ENCODE peak calls at places on chromosomes 6 and 20, in five cellular contexts. One of them, this sample, is unnamed.
A peak's percentile ranks its signal among the peaks of the same experiment; 100 is the strongest.

GRCh38 chr6:102085257-102085656 is 691.7 kb downstream of the GRIK2 start:
- DNase-seq in CD14-positive monocyte: no peak
- DNase-seq in WTC11: no peak
- DNase-seq in stomach: no peak
- DNase-seq in mammary epithelial cell: no peak
- DNase-seq in this sample: no peak

GRCh38 chr6:27091661-27092315 is 155.7 kb upstream of the PRSS16 start:
- DNase-seq in CD14-positive monocyte: no peak
- DNase-seq in stomach: no peak
- DNase-seq in mammary epithelial cell: peak; percentile 88
- DNase-seq in WTC11: peak; percentile 41
- DNase-seq in this sample: no peak

GRCh38 chr6:37550436-37550835 is 50.7 kb upstream of the CCDC167 start:
- DNase-seq in WTC11: no peak
- DNase-seq in CD14-positive monocyte: no peak
- DNase-seq in stomach: no peak
- DNase-seq in mammary epithelial cell: no peak
- DNase-seq in this sample: no peak

GRCh38 chr6:152173321-152173720 is 365.8 kb downstream of the ESR1 start:
- DNase-seq in CD14-positive monocyte: no peak
- DNase-seq in mammary epithelial cell: no peak
- DNase-seq in stomach: no peak
- DNase-seq in WTC11: no peak
- DNase-seq in this sample: no peak

GRCh38 chr20:20487811-20488210 is 119.9 kb downstream of the INSM1 start:
- DNase-seq in WTC11: no peak
- DNase-seq in mammary epithelial cell: peak; percentile 81
- DNase-seq in CD14-positive monocyte: no peak
- DNase-seq in stomach: no peak
- DNase-seq in this sample: no peak

GRCh38 chr6:10409766-10410209 is 5.1 kb downstream of the TFAP2A start:
- DNase-seq in CD14-positive monocyte: no peak
- DNase-seq in stomach: no peak
- DNase-seq in mammary epithelial cell: peak; percentile 33
- DNase-seq in WTC11: no peak
- DNase-seq in this sample: no peak

GRCh38 chr20:53751394-53752368 is 158.0 kb upstream of the ZNF217 start:
- DNase-seq in stomach: peak; percentile 24
- DNase-seq in WTC11: no peak
- DNase-seq in mammary epithelial cell: no peak
- DNase-seq in CD14-positive monocyte: no peak
- DNase-seq in this sample: no peak

GRCh38 chr6:136696238-136696637 is 96.0 kb downstream of the MAP3K5 start:
- DNase-seq in mammary epithelial cell: peak; percentile 61
- DNase-seq in stomach: no peak
- DNase-seq in CD14-positive monocyte: no peak
- DNase-seq in WTC11: no peak
- DNase-seq in this sample: no peak

GRCh38 chr6:99241905-99242534 is 107.5 kb downstream of the FAXC start:
- DNase-seq in mammary epithelial cell: peak; percentile 35
- DNase-seq in CD14-positive monocyte: no peak
- DNase-seq in WTC11: peak; percentile 37
- DNase-seq in stomach: peak; percentile 34
- DNase-seq in this sample: no peak

GRCh38 chr20:38617011-38617829 is 15.6 kb downstream of the ARHGAP40 start:
- DNase-seq in CD14-positive monocyte: no peak
- DNase-seq in WTC11: peak; percentile 35
- DNase-seq in mammary epithelial cell: peak; percentile 82
- DNase-seq in stomach: no peak
- DNase-seq in this sample: no peak

GRCh38 chr6:116476021-116476678 is 15.0 kb downstream of the CALHM6 start:
- DNase-seq in CD14-positive monocyte: peak; percentile 54
- DNase-seq in WTC11: no peak
- DNase-seq in mammary epithelial cell: no peak
- DNase-seq in stomach: no peak
- DNase-seq in this sample: no peak

GRCh38 chr6:20166226-20166625 is 46.0 kb downstream of the MBOAT1 start:
- DNase-seq in CD14-positive monocyte: no peak
- DNase-seq in WTC11: no peak
- DNase-seq in mammary epithelial cell: no peak
- DNase-seq in stomach: no peak
- DNase-seq in this sample: no peak

GRCh38 chr6:24721461-24722215 is 2.7 kb upstream of the C6orf62 start:
- DNase-seq in CD14-positive monocyte: peak; percentile 78
- DNase-seq in stomach: peak; percentile 87
- DNase-seq in mammary epithelial cell: no peak
- DNase-seq in WTC11: no peak
- DNase-seq in this sample: no peak

GRCh38 chr6:4128072-4128471 is 7.3 kb downstream of the ECI2 start:
- DNase-seq in WTC11: no peak
- DNase-seq in CD14-positive monocyte: no peak
- DNase-seq in stomach: no peak
- DNase-seq in mammary epithelial cell: no peak
- DNase-seq in this sample: no peak

GRCh38 chr6:37826188-37826587 is 6.7 kb downstream of the ZFAND3 start:
- DNase-seq in WTC11: no peak
- DNase-seq in mammary epithelial cell: no peak
- DNase-seq in CD14-positive monocyte: no peak
- DNase-seq in stomach: no peak
- DNase-seq in this sample: no peak

GRCh38 chr20:40814328-40814960 is 125.4 kb upstream of the MAFB start:
- DNase-seq in CD14-positive monocyte: no peak
- DNase-seq in mammary epithelial cell: no peak
- DNase-seq in WTC11: no peak
- DNase-seq in stomach: no peak
- DNase-seq in this sample: peak; percentile 73

GRCh38 chr6:134853111-134854055 is 96.5 kb downstream of the ALDH8A1 start:
- DNase-seq in CD14-positive monocyte: no peak
- DNase-seq in mammary epithelial cell: peak; percentile 64
- DNase-seq in WTC11: no peak
- DNase-seq in stomach: no peak
- DNase-seq in this sample: no peak

GRCh38 chr6:130282234-130282995 is 59.7 kb upstream of the SAMD3 start:
- DNase-seq in mammary epithelial cell: peak; percentile 8
- DNase-seq in CD14-positive monocyte: no peak
- DNase-seq in WTC11: no peak
- DNase-seq in stomach: no peak
- DNase-seq in this sample: no peak

GRCh38 chr6:107991061-107991460 is 33.1 kb upstream of the SEC63 start:
- DNase-seq in WTC11: no peak
- DNase-seq in CD14-positive monocyte: no peak
- DNase-seq in mammary epithelial cell: peak; percentile 69
- DNase-seq in stomach: no peak
- DNase-seq in this sample: no peak

GRCh38 chr6:109788687-109789086 is 97.6 kb downstream of the FIG4 start:
- DNase-seq in mammary epithelial cell: no peak
- DNase-seq in CD14-positive monocyte: no peak
- DNase-seq in stomach: no peak
- DNase-seq in WTC11: no peak
- DNase-seq in this sample: no peak

GRCh38 chr20:13428684-13429083 is 207.6 kb downstream of the ISM1 start:
- DNase-seq in mammary epithelial cell: no peak
- DNase-seq in WTC11: no peak
- DNase-seq in CD14-positive monocyte: no peak
- DNase-seq in stomach: no peak
- DNase-seq in this sample: no peak

GRCh38 chr6:71134929-71135642 is 153.5 kb upstream of the OGFRL1 start:
- DNase-seq in mammary epithelial cell: no peak
- DNase-seq in stomach: no peak
- DNase-seq in WTC11: no peak
- DNase-seq in CD14-positive monocyte: no peak
- DNase-seq in this sample: no peak

GRCh38 chr6:119116712-119117281 is 38.3 kb upstream of the FAM184A start:
- DNase-seq in stomach: no peak
- DNase-seq in WTC11: peak; percentile 35
- DNase-seq in mammary epithelial cell: no peak
- DNase-seq in CD14-positive monocyte: no peak
- DNase-seq in this sample: no peak

GRCh38 chr20:33071198-33071597 is 8.2 kb upstream of the BPIFB4 start:
- DNase-seq in stomach: no peak
- DNase-seq in CD14-positive monocyte: no peak
- DNase-seq in WTC11: no peak
- DNase-seq in mammary epithelial cell: no peak
- DNase-seq in this sample: no peak
- TF ChIP-seq CTCF in stomach: no peak
- TF ChIP-seq CTCF in CD14-positive monocyte: no peak
- TF ChIP-seq CTCF in WTC11: no peak
- TF ChIP-seq CTCF in mammary epithelial cell: no peak
- TF ChIP-seq CTCF in this sample: no peak

DNA sequence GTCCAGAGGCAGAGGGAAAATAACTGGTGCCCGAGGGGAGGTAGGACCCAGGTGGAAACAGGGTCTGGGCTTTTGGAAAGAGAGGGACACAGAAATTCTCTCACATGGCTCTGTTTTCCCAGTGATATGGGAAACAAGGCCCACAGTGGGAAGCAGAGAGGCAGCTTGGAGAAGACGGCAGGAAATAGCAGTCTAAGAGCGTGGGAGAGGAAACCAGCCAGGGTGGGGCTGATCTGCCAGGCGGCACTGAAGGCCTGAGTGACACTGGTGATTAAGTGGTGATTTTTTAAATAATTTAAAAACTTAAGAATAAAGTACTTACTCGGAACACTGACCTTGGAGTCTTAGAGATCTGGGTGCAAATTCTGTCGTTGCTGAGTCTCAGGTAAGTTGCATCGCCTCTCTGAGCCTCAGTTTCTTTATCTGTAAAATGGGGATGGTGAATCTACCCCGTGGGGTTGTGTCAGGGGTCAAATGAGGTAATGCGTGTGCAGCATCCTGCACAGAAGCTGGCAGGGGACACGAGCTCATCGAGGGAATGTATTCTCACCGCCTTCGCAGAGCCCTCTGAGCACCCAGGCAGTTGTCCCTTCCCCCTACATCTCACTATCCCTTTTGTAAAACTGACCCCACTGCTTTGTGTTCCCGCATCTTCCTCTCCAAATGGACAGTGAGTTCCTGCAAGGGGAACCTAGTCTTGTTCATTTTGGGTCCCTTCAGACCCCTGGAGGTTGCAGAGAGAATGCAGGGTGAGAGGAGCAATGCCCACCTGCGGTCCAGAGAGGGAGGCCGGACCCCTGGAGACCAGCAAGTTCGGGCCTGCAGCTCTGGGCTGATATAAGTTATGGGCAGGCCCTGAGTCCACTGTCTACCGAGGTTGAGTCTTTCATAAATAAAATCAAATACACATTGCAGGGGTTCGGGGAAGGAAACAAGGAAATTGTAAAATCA is 228.6 kb upstream of the PMEPA1 start:
- DNase-seq in mammary epithelial cell: no peak
- DNase-seq in stomach: no peak
- DNase-seq in CD14-positive monocyte: no peak
- DNase-seq in WTC11: no peak
- DNase-seq in this sample: no peak
- TF ChIP-seq CTCF in mammary epithelial cell: no peak
- TF ChIP-seq CTCF in stomach: no peak
- TF ChIP-seq CTCF in CD14-positive monocyte: no peak
- TF ChIP-seq CTCF in WTC11: no peak
- TF ChIP-seq CTCF in this sample: no peak

GRCh38 chr6:32602403-32602802 is 12.8 kb upstream of the HLA-DRB1 start:
- DNase-seq in stomach: no peak
- DNase-seq in WTC11: no peak
- DNase-seq in CD14-positive monocyte: no peak
- DNase-seq in mammary epithelial cell: no peak
- DNase-seq in this sample: no peak

GRCh38 chr6:32607263-32607987 is 17.8 kb upstream of the HLA-DRB1 start:
- DNase-seq in stomach: no peak
- DNase-seq in WTC11: no peak
- DNase-seq in CD14-positive monocyte: peak; percentile 44
- DNase-seq in mammary epithelial cell: no peak
- DNase-seq in this sample: no peak

GRCh38 chr6:32607988-32608298 is 18.3 kb upstream of the HLA-DRB1 start:
- DNase-seq in stomach: no peak
- DNase-seq in mammary epithelial cell: no peak
- DNase-seq in WTC11: no peak
- DNase-seq in CD14-positive monocyte: no peak
- DNase-seq in this sample: no peak

GRCh38 chr6:32604434-32604877 is 14.8 kb upstream of the HLA-DRB1 start:
- DNase-seq in mammary epithelial cell: peak; percentile 36
- DNase-seq in stomach: no peak
- DNase-seq in CD14-positive monocyte: no peak
- DNase-seq in WTC11: no peak
- DNase-seq in this sample: no peak

DNA sequence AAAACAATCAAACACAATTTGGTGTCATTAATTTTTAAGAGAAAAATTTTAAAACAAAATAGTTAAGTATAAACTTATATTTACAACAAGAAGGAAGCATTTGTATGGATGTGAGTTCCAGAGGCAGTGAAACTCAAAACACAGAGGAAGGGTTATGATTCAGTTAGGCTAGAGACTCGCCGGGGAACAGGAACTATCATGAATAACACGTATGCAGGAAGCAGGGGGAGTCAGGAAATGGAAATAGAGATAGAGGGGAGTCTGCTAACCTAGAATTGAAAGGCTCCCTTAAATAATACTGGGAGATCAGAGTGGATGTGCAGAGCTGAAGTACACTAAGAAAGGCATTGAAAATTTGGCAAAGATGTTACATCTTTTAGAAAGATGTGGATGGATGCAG is 14.2 kb upstream of the HLA-DRB1 start:
- DNase-seq in CD14-positive monocyte: no peak
- DNase-seq in stomach: no peak
- DNase-seq in WTC11: no peak
- DNase-seq in mammary epithelial cell: no peak
- DNase-seq in this sample: no peak
- TF ChIP-seq CTCF in CD14-positive monocyte: no peak
- TF ChIP-seq CTCF in stomach: no peak
- TF ChIP-seq CTCF in WTC11: no peak
- TF ChIP-seq CTCF in mammary epithelial cell: no peak
- TF ChIP-seq CTCF in this sample: no peak

GRCh38 chr6:142478117-142478516 is 176.3 kb downstream of the ADGRG6 start:
- DNase-seq in CD14-positive monocyte: peak; percentile 53
- DNase-seq in stomach: no peak
- DNase-seq in WTC11: no peak
- DNase-seq in mammary epithelial cell: peak; percentile 44
- DNase-seq in this sample: no peak
- TF ChIP-seq CTCF in CD14-positive monocyte: no peak
- TF ChIP-seq CTCF in stomach: no peak
- TF ChIP-seq CTCF in WTC11: no peak
- TF ChIP-seq CTCF in mammary epithelial cell: no peak
- TF ChIP-seq CTCF in this sample: no peak

DNA sequence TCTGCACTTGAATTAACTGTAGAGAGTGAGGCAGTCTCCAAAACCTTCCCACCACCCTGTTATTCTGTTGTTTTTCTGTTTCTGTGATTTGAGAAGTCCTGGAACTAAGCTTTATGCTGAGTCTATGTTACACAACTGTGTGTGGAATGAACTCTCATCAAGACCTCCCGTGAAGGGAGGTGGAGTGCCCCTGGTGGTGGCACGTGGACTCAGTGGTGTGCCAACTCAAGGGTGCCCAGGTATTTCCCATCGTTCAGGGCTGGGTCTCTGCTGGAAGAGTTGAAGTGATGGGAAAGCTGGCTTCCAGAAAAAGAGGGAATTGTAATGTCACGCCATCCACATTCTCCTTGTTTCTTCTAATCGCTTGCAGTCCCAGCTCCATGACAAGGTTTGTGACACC is 374.2 kb downstream of the SMOC2 start:
- DNase-seq in stomach: no peak
- DNase-seq in CD14-positive monocyte: no peak
- DNase-seq in mammary epithelial cell: no peak
- DNase-seq in WTC11: peak; percentile 41
- DNase-seq in this sample: no peak
- TF ChIP-seq CTCF in stomach: no peak
- TF ChIP-seq CTCF in CD14-positive monocyte: no peak
- TF ChIP-seq CTCF in mammary epithelial cell: no peak
- TF ChIP-seq CTCF in WTC11: peak; percentile 41
- TF ChIP-seq CTCF in this sample: peak; percentile 33

GRCh38 chr20:23583526-23583925 is 15.2 kb upstream of the CST9L start:
- DNase-seq in mammary epithelial cell: peak; percentile 92
- DNase-seq in CD14-positive monocyte: no peak
- DNase-seq in stomach: no peak
- DNase-seq in WTC11: no peak
- DNase-seq in this sample: no peak
- TF ChIP-seq CTCF in mammary epithelial cell: no peak
- TF ChIP-seq CTCF in CD14-positive monocyte: no peak
- TF ChIP-seq CTCF in stomach: no peak
- TF ChIP-seq CTCF in WTC11: no peak
- TF ChIP-seq CTCF in this sample: no peak

This sample was measured in osteocyte.